ENCODE peak calls at places on chromosomes 12 and 14, in nine cellular contexts. Z, V, B, O, R, I, U, G and T are unnamed samples.

GRCh38 chr12:49810159-49810459 is 18.1 kb downstream of the NCKAP5L start:
- DNase-seq in Z (no peak), V (no peak), B (no peak), O (no peak), R (no peak), I (no peak), U (no peak), G (no peak), T (no peak)

GRCh38 chr12:54216580-54217308 is 28.0 kb upstream of the SMUG1 start:
- DNase-seq in Z (peak), V (peak), B (peak), O (peak), R (peak), I (peak), U (no peak), G (peak), T (no peak)

GRCh38 chr12:122423258-122424165 is 1.0 kb upstream of the CLIP1 start:
- DNase-seq in Z (no peak), V (peak), B (no peak), O (peak), R (no peak), I (peak), U (no peak), G (peak), T (no peak)

GRCh38 chr12:111841236-111841749 is 735 bp upstream of the MAPKAPK5 start:
- DNase-seq in Z (no peak), V (no peak), B (peak), O (no peak), R (no peak), I (no peak), U (no peak), G (peak), T (no peak)

GRCh38 chr12:67766370-67766769 is 117.8 kb downstream of the DYRK2 start:
- DNase-seq in Z (no peak), V (no peak), B (no peak), O (peak), R (no peak), I (no peak), U (peak), G (peak), T (no peak)

GRCh38 chr14:105117257-105117646 is 51.3 kb downstream of the JAG2 start:
- DNase-seq in Z (peak), V (no peak), B (no peak), O (no peak), R (no peak), I (no peak), U (no peak), G (no peak), T (no peak)

GRCh38 chr14:32756775-32757174 is 181.9 kb upstream of the NPAS3 start:
- DNase-seq in Z (no peak), V (no peak), B (no peak), O (no peak), R (no peak), I (no peak), U (no peak), G (no peak), T (no peak)

GRCh38 chr12:590206-590750 is 73.0 kb downstream of the NINJ2 start:
- DNase-seq in Z (no peak), V (peak), B (no peak), O (no peak), R (peak), I (no peak), U (no peak), G (no peak), T (no peak)

GRCh38 chr12:27927347-27927746 is 45.2 kb downstream of the PTHLH start:
- DNase-seq in Z (no peak), V (no peak), B (no peak), O (no peak), R (peak), I (no peak), U (no peak), G (no peak), T (no peak)

GRCh38 chr12:125159687-125160086 is 94.5 kb downstream of the AACS start:
- DNase-seq in Z (no peak), V (no peak), B (no peak), O (no peak), R (no peak), I (peak), U (no peak), G (no peak), T (no peak)

GRCh38 chr12:130992448-130992847 is 38.7 kb downstream of the ADGRD1 start:
- DNase-seq in Z (no peak), V (peak), B (no peak), O (no peak), R (no peak), I (no peak), U (no peak), G (no peak), T (no peak)

GRCh38 chr14:25007832-25008231 is 42.1 kb downstream of the STXBP6 start:
- DNase-seq in Z (no peak), V (no peak), B (no peak), O (peak), R (no peak), I (no peak), U (no peak), G (no peak), T (no peak)

GRCh38 chr14:105411017-105411941 is 8.3 kb upstream of the MTA1 start:
- DNase-seq in Z (no peak), V (peak), B (no peak), O (peak), R (no peak), I (peak), U (no peak), G (peak), T (no peak)

GRCh38 chr12:53725824-53726223 is 1.4 kb downstream of the CALCOCO1 start:
- DNase-seq in Z (no peak), V (no peak), B (no peak), O (no peak), R (no peak), I (no peak), U (no peak), G (no peak), T (no peak)

GRCh38 chr12:132398386-132398991 is 69.1 kb upstream of the GALNT9 start:
- DNase-seq in Z (no peak), V (peak), B (no peak), O (no peak), R (no peak), I (no peak), U (no peak), G (no peak), T (no peak)

GRCh38 chr12:13956060-13956590 is 25.3 kb downstream of the GRIN2B start:
- DNase-seq in Z (no peak), V (no peak), B (no peak), O (no peak), R (no peak), I (no peak), U (no peak), G (no peak), T (no peak)

GRCh38 chr14:33765251-33765650 is 185.6 kb downstream of the EGLN3 start:
- DNase-seq in Z (no peak), V (no peak), B (no peak), O (no peak), R (peak), I (peak), U (no peak), G (peak), T (peak)

GRCh38 chr12:10661338-10661737 is 12.5 kb downstream of the STYK1 start:
- DNase-seq in Z (no peak), V (no peak), B (no peak), O (no peak), R (no peak), I (no peak), U (no peak), G (peak), T (no peak)

GRCh38 chr14:62039871-62040270 is 277.7 kb downstream of the SNAPC1 start:
- DNase-seq in Z (no peak), V (no peak), B (no peak), O (no peak), R (no peak), I (no peak), U (no peak), G (no peak), T (no peak)

GRCh38 chr12:1907652-1908611 is 10.5 kb downstream of the CACNA2D4 start:
- DNase-seq in Z (peak), V (no peak), B (no peak), O (peak), R (no peak), I (no peak), U (no peak), G (no peak), T (no peak)

GRCh38 chr14:100532916-100533630 is 54.1 kb downstream of the BEGAIN start:
- DNase-seq in Z (peak), V (peak), B (peak), O (no peak), R (no peak), I (no peak), U (no peak), G (no peak), T (no peak)

GRCh38 chr12:106071686-106072085 is 67.1 kb downstream of the NUAK1 start:
- DNase-seq in Z (no peak), V (no peak), B (no peak), O (no peak), R (no peak), I (no peak), U (no peak), G (no peak), T (no peak)
- TF ChIP-seq CTCF in Z (no peak), V (no peak), B (no peak), O (no peak), R (no peak), I (no peak), U (no peak), G (no peak), T (no peak)

GRCh38 chr12:51969643-51970042 is 18.1 kb downstream of the ACVR1B start:
- DNase-seq in Z (no peak), V (no peak), B (no peak), O (no peak), R (no peak), I (no peak), U (no peak), G (no peak), T (no peak)

GRCh38 chr12:51971679-51972423 is 20.4 kb downstream of the ACVR1B start:
- DNase-seq in Z (no peak), V (no peak), B (no peak), O (no peak), R (no peak), I (no peak), U (no peak), G (peak), T (no peak)

GRCh38 chr12:51972424-51972812 is 20.9 kb downstream of the ACVR1B start:
- DNase-seq in Z (no peak), V (no peak), B (no peak), O (no peak), R (no peak), I (no peak), U (no peak), G (no peak), T (no peak)

GRCh38 chr12:51972849-51973273 is 21.4 kb downstream of the ACVR1B start:
- DNase-seq in Z (peak), V (peak), B (peak), O (no peak), R (peak), I (no peak), U (no peak), G (peak), T (peak)

GRCh38 chr12:51970904-51971646 is 19.6 kb downstream of the ACVR1B start:
- DNase-seq in Z (peak), V (no peak), B (no peak), O (peak), R (no peak), I (peak), U (peak), G (peak), T (no peak)
- TF ChIP-seq CTCF in Z (peak), V (peak), B (peak), O (peak), R (peak), I (peak), U (peak), G (peak), T (peak)

DNA sequence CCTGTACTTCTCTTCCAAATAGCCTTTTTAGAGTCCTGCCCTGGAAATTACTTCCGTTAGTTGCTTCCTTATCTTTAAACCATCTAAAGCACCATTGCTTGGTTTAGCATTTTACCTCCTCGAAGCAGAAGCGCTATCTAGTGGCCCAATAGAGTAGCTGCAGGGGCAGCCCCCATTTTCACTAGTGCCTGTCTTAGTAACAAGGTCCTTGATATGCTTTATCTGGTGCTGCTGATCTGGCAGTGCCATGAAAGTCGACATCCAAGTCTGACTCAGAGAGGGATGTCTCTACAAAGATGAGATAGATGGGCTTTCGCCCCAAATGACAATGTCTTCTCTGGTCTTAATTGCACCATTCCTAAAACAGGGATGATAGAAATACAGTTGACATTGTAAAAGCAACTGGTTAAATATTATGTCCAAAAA is 25.0 kb upstream of the CIT start:
- DNase-seq in Z (peak), V (no peak), B (peak), O (peak), R (no peak), I (peak), U (peak), G (peak), T (peak)
- TF ChIP-seq CTCF in Z (peak), V (no peak), B (peak), O (peak), R (peak), I (peak), U (peak), G (peak), T (peak)

GRCh38 chr12:109944975-109945374 is 44.9 kb downstream of the TCHP start:
- DNase-seq in Z (no peak), V (no peak), B (no peak), O (no peak), R (peak), I (peak), U (no peak), G (peak), T (no peak)
- TF ChIP-seq CTCF in Z (no peak), V (no peak), B (no peak), O (no peak), R (peak), I (peak), U (peak), G (no peak), T (peak)

DNA sequence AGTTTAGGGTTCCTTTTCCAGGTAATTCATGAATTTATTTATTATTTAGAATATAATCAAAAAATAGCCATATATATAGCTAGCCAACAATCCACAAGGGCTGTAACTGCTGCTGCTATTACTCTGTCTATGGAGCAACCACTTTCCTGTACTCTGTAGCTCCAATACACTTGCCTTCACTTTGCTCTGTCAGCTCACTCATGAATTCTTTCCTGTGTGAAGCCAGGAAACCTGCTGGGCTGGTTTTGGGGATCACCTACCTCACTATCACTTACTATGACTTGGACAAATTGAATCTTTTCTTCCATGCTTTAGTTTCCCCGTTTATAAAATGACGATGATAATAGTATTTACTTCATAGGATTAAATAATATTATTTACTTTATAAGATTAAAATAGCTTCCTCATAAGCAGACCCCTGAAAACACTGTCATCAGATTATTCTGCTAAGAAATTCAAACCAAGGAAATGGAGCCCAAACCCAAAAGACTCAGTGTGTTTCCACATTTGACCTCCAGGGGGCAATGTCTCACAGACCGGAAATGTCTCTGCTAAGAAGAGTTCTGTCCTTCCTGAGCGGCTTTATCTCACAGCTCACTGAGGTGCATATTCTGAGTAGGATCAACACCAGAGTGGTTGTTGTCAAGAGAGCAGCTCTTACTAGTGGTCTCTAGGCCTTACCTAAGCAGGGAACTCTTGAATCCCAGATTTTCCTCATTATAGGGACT is 457.1 kb downstream of the DAD1 start:
- DNase-seq in Z (no peak), V (no peak), B (no peak), O (peak), R (no peak), I (peak), U (no peak), G (peak), T (no peak)
- TF ChIP-seq CTCF in Z (peak), V (no peak), B (no peak), O (peak), R (peak), I (peak), U (peak), G (peak), T (peak)